ENCODE peak calls at places on chromosomes 16 and 17, in five cellular contexts. N, S, A, R and O are unnamed samples.

GRCh38 chr16:57601801-57602478 is 26.5 kb upstream of the ADGRG1 start:
- DNase-seq in S (peak; percentile 23), N (no peak), R (peak; percentile 75), A (no peak), O (no peak)

GRCh38 chr17:73478768-73479424 is 165.3 kb downstream of the SDK2 start:
- DNase-seq in N (no peak), A (peak; percentile 58), S (no peak), R (no peak), O (no peak)

GRCh38 chr16:87392823-87393679 is 915 bp downstream of the MAP1LC3B start:
- DNase-seq in R (no peak), N (no peak), S (no peak), A (peak; percentile 66), O (peak; percentile 47)

GRCh38 chr17:32461853-32462617 is 17.7 kb downstream of the PSMD11 start:
- DNase-seq in N (peak; percentile 58), R (peak; percentile 56), S (peak; percentile 31), A (peak; percentile 71), O (peak; percentile 35)

GRCh38 chr17:66255527-66255971 is 26.3 kb upstream of the APOH start:
- DNase-seq in A (no peak), R (no peak), S (no peak), N (no peak), O (no peak)

GRCh38 chr16:51723016-51723724 is 572.1 kb upstream of the SALL1 start:
- DNase-seq in A (no peak), S (no peak), R (no peak), N (no peak), O (no peak)

GRCh38 chr16:88831838-88832237 is 20.1 kb upstream of the APRT start:
- DNase-seq in A (no peak), S (no peak), N (no peak), R (no peak), O (no peak)

GRCh38 chr16:10765772-10766171 is 22.1 kb downstream of the NUBP1 start:
- DNase-seq in A (no peak), R (no peak), S (no peak), N (no peak), O (no peak)

GRCh38 chr17:79012563-79013134 is 3.1 kb upstream of the CANT1 start:
- DNase-seq in S (no peak), N (no peak), R (no peak), A (no peak), O (no peak)

GRCh38 chr17:79988163-79988971 is 47.3 kb downstream of the TBC1D16 start:
- DNase-seq in N (peak; percentile 48), R (peak; percentile 25), S (no peak), A (no peak), O (peak; percentile 56)

GRCh38 chr16:1674751-1675664 is 3.1 kb upstream of the JPT2 start:
- DNase-seq in S (no peak), A (no peak), R (no peak), N (no peak), O (no peak)

GRCh38 chr17:17885029-17885351 is 48.2 kb upstream of the SREBF1 start:
- DNase-seq in S (no peak), N (no peak), A (peak; percentile 47), R (no peak), O (no peak)

GRCh38 chr16:1548234-1548633 is 14.8 kb downstream of the TMEM204 start:
- DNase-seq in A (no peak), R (no peak), N (no peak), S (no peak), O (no peak)

GRCh38 chr17:75731716-75732498 is 10.6 kb downstream of the ITGB4 start:
- DNase-seq in A (no peak), N (no peak), S (no peak), R (no peak), O (no peak)

GRCh38 chr17:39325528-39326240 is 75.7 kb downstream of the FBXL20 start:
- DNase-seq in R (no peak), N (no peak), S (no peak), A (no peak), O (no peak)

GRCh38 chr17:43396491-43397060 is 2.2 kb upstream of the ARL4D start:
- DNase-seq in A (no peak), R (no peak), S (no peak), N (no peak), O (no peak)

GRCh38 chr17:72183194-72183685 is 62.4 kb downstream of the SOX9 start:
- DNase-seq in A (no peak), S (no peak), N (no peak), R (no peak), O (no peak)

GRCh38 chr17:74037320-74037719 is 166.2 kb upstream of the RPL38 start:
- DNase-seq in N (no peak), R (no peak), S (no peak), A (no peak), O (no peak)

GRCh38 chr17:53191878-53192277 is 630.8 kb upstream of the KIF2B start:
- DNase-seq in N (no peak), A (no peak), S (no peak), R (no peak), O (no peak)

GRCh38 chr17:57085448-57086068 is 512 bp downstream of the AKAP1 start:
- DNase-seq in A (peak; percentile 56), R (peak; percentile 37), N (no peak), S (peak; percentile 45), O (peak; percentile 65)

GRCh38 chr16:35149550-35149949 is 1690.1 kb downstream of the TP53TG3F start:
- DNase-seq in S (no peak), N (no peak), A (no peak), R (no peak), O (no peak)

GRCh38 chr17:45584092-45585036 is 93.8 kb upstream of the PLEKHM1 start:
- DNase-seq in A (peak; percentile 72), R (no peak), S (peak; percentile 69), N (no peak), O (peak; percentile 59)

GRCh38 chr17:47741793-47742145 is 8.7 kb downstream of the TBX21 start:
- DNase-seq in A (no peak), S (no peak), N (no peak), R (no peak), O (no peak)

GRCh38 chr17:18382441-18383078 is 5.0 kb downstream of the EVPLL start:
- DNase-seq in A (no peak), N (no peak), S (no peak), R (no peak), O (no peak)

GRCh38 chr17:1511756-1512321 is 4.6 kb downstream of the INPP5K start:
- DNase-seq in N (no peak), S (no peak), R (no peak), A (no peak), O (peak; percentile 55)